ENCODE peak calls at places on chromosomes 2 and 18, in six cellular contexts. N is GM12878, Y is MM.1S, C is OCI-LY7, M is HCT116, D is PC-3. Z is an unnamed sample.
A peak's percentile ranks its signal among the peaks of the same experiment; 100 is the strongest.

GRCh38 chr2:210399440-210400041 is 77.0 kb downstream of the LANCL1 start:
- DNase-seq in N (no peak), Y (peak; percentile 63), C (peak; percentile 14), M (peak; percentile 4), D (peak; percentile 61), Z (no peak)

GRCh38 chr18:79543861-79544385 is 135.7 kb upstream of the CTDP1 start:
- DNase-seq in N (no peak), Y (no peak), C (no peak), M (no peak), D (no peak), Z (no peak)

GRCh38 chr2:74003494-74004211 is 18.9 kb downstream of the TET3 start:
- DNase-seq in N (no peak), Y (no peak), C (no peak), M (no peak), D (peak; percentile 41), Z (no peak)

GRCh38 chr2:200172944-200173481 is 133.5 kb upstream of the SPATS2L start:
- DNase-seq in N (no peak), Y (no peak), C (no peak), M (no peak), D (peak; percentile 37), Z (no peak)

GRCh38 chr2:186424265-186424664 is 61.8 kb upstream of the ZC3H15 start:
- DNase-seq in N (no peak), Y (no peak), C (no peak), M (no peak), D (no peak), Z (no peak)

GRCh38 chr2:223488814-223489213 is 113.3 kb downstream of the SCG2 start:
- DNase-seq in N (no peak), Y (no peak), C (no peak), M (no peak), D (no peak), Z (no peak)

GRCh38 chr2:120291464-120292311 is 39.0 kb downstream of the RALB start:
- DNase-seq in N (no peak), Y (no peak), C (no peak), M (peak; percentile 10), D (peak; percentile 95), Z (peak; percentile 88)

GRCh38 chr2:71070294-71071025 is 2.0 kb downstream of the NAGK start:
- DNase-seq in N (no peak), Y (no peak), C (peak; percentile 71), M (peak; percentile 19), D (peak; percentile 51), Z (no peak)

GRCh38 chr18:23284629-23285028 is 149.3 kb downstream of the CABLES1 start:
- DNase-seq in N (no peak), Y (no peak), C (no peak), M (no peak), D (peak; percentile 38), Z (no peak)

GRCh38 chr18:61628085-61628484 is 264.7 kb downstream of the RNF152 start:
- DNase-seq in N (no peak), Y (no peak), C (no peak), M (no peak), D (peak; percentile 26), Z (no peak)

GRCh38 chr2:63743976-63744331 is 97.7 kb upstream of the UGP2 start:
- DNase-seq in N (no peak), Y (no peak), C (no peak), M (no peak), D (no peak), Z (no peak)

GRCh38 chr2:8438996-8439395 is 242.9 kb upstream of the ID2 start:
- DNase-seq in N (no peak), Y (no peak), C (no peak), M (no peak), D (no peak), Z (no peak)

GRCh38 chr18:48622911-48623431 is 84.1 kb downstream of the CTIF start:
- DNase-seq in N (no peak), Y (no peak), C (peak; percentile 80), M (no peak), D (no peak), Z (peak; percentile 79)

GRCh38 chr2:240775911-240776310 is 44.1 kb downstream of the KIF1A start:
- DNase-seq in N (no peak), Y (no peak), C (no peak), M (no peak), D (no peak), Z (no peak)

GRCh38 chr2:38491436-38491835 is 111.3 kb downstream of the HNRNPLL start:
- DNase-seq in N (no peak), Y (no peak), C (no peak), M (no peak), D (no peak), Z (no peak)

GRCh38 chr2:54999182-54999581 is 51.1 kb downstream of the RTN4 start:
- DNase-seq in N (no peak), Y (peak; percentile 70), C (peak; percentile 14), M (no peak), D (peak; percentile 58), Z (peak; percentile 21)

GRCh38 chr2:41785623-41786022 is 262.2 kb upstream of the PKDCC start:
- DNase-seq in N (no peak), Y (no peak), C (no peak), M (no peak), D (no peak), Z (no peak)

GRCh38 chr2:130372055-130372832 is 16.4 kb downstream of the PTPN18 start:
- DNase-seq in N (no peak), Y (peak; percentile 74), C (peak; percentile 89), M (peak; percentile 60), D (no peak), Z (peak; percentile 93)

GRCh38 chr2:80059381-80059907 is 245.1 kb downstream of the LRRTM1 start:
- DNase-seq in N (no peak), Y (no peak), C (no peak), M (no peak), D (no peak), Z (no peak)

GRCh38 chr2:230829293-230829692 is 35.4 kb upstream of the ITM2C start:
- DNase-seq in N (no peak), Y (no peak), C (no peak), M (no peak), D (no peak), Z (no peak)

GRCh38 chr2:118530976-118531375 is 316.5 kb downstream of the EN1 start:
- DNase-seq in N (no peak), Y (no peak), C (no peak), M (peak; percentile 4), D (peak; percentile 66), Z (no peak)

GRCh38 chr2:109448946-109449788 is 164.6 kb downstream of the SEPTIN10 start:
- DNase-seq in N (no peak), Y (no peak), C (no peak), M (peak; percentile 8), D (peak; percentile 62), Z (peak; percentile 30)

GRCh38 chr2:199463000-199463692 is 5.4 kb upstream of the SATB2 start:
- DNase-seq in N (no peak), Y (peak; percentile 65), C (peak; percentile 65), M (no peak), D (peak; percentile 80), Z (no peak)

GRCh38 chr2:72895759-72896281 is 8.6 kb downstream of the SPR start:
- DNase-seq in N (no peak), Y (no peak), C (no peak), M (no peak), D (peak; percentile 47), Z (no peak)

GRCh38 chr2:237669628-237670351 is 42.4 kb downstream of the LRRFIP1 start:
- DNase-seq in N (peak; percentile 68), Y (no peak), C (peak; percentile 92), M (no peak), D (no peak), Z (no peak)

GRCh38 chr2:96897491-96898134 is 27.7 kb upstream of the SEMA4C start:
- DNase-seq in N (no peak), Y (no peak), C (no peak), M (no peak), D (no peak), Z (no peak)

GRCh38 chr2:32825291-32825712 is 121.5 kb upstream of the LTBP1 start:
- DNase-seq in N (no peak), Y (no peak), C (no peak), M (no peak), D (peak; percentile 12), Z (no peak)

GRCh38 chr2:191401287-191401686 is 156.1 kb downstream of the MYO1B start:
- DNase-seq in N (no peak), Y (no peak), C (no peak), M (no peak), D (no peak), Z (no peak)

GRCh38 chr2:240999873-241000541 is 1.6 kb downstream of the SNED1 start:
- DNase-seq in N (no peak), Y (no peak), C (no peak), M (no peak), D (no peak), Z (no peak)

GRCh38 chr2:126244937-126245336 is 411.0 kb upstream of the GYPC start:
- DNase-seq in N (peak; percentile 4), Y (peak; percentile 55), C (peak; percentile 41), M (no peak), D (peak; percentile 32), Z (peak; percentile 21)

GRCh38 chr18:13530879-13531387 is 195.4 kb downstream of the FAM210A start:
- DNase-seq in N (no peak), Y (peak; percentile 37), C (peak; percentile 34), M (peak; percentile 4), D (peak; percentile 47), Z (no peak)

DNA sequence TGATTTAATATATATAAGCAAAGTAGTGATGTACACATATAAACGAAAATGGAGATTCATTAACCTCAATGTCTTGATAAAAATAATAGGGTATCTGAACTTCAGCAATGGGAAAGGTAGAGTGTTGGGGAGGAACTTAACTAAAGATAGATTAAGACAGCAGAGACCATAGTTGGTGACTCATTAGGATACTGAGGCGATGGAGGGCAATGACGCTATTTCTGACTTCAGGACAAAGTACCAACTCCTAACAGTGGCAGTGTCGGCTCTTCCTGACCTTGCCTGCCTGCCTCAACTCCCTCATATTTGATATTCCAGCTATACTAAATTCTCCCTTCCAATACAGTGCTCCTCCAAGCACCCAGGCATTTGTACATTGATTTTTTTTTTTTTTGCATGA is 98.6 kb downstream of the CDH2 start:
- DNase-seq in N (no peak), Y (no peak), C (no peak), M (no peak), D (no peak), Z (no peak)
- H3K4me1 ChIP-seq in N (no peaks in the 10 kb centered on the region), Y (peaks cover 20% of the 10 kb centered on the region), C (peaks cover 22% of the 10 kb centered on the region), M (no peaks in the 10 kb centered on the region), D (peaks cover 7% of the 10 kb centered on the region), Z (no peaks in the 10 kb centered on the region)

DNA sequence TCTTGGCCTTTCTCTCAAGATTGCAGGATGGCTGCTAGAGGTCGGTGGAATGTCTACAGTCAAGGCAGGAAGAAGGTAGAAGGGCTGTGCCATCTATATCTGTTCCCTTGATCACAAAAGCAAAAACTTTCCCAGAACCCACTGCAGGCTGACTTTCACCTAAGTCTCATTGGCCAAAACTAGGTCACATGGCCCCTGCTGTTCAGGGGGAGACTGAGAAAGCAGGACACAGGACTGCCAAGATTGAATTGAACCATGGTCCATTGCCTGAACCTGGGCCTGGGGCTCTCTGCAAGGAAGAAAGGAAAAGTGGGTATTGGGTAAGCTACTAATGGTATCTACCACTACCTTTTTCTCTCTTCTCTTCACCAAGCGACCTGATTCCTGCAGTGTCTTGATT is 9.6 kb upstream of the GRP start:
- DNase-seq in N (no peak), Y (no peak), C (no peak), M (no peak), D (no peak), Z (no peak)
- H4K20me1 ChIP-seq in N (no peaks in the 10 kb centered on the region), Y (no peaks in the 10 kb centered on the region), C (no peaks in the 10 kb centered on the region), M (no peaks in the 10 kb centered on the region), D (no peaks in the 10 kb centered on the region), Z (no peaks in the 10 kb centered on the region)

GRCh38 chr2:85792783-85793441 is 39.1 kb downstream of the ATOH8 start:
- DNase-seq in N (no peak), Y (no peak), C (no peak), M (no peak), D (peak; percentile 78), Z (peak; percentile 23)
- H3K27ac ChIP-seq in N (no peak overlapping the region), Y (no peak overlapping the region), C (no peak overlapping the region), M (no peak overlapping the region), D (no peak overlapping the region), Z (no peak overlapping the region)

GRCh38 chr2:203707530-203707929 is 1.1 kb downstream of the CD28 start:
- DNase-seq in N (no peak), Y (peak; percentile 42), C (no peak), M (no peak), D (no peak), Z (no peak)
- H3K4me1 ChIP-seq in N (peaks cover 4% of the 10 kb centered on the region), Y (peaks cover 55% of the 10 kb centered on the region), C (peaks cover 81% of the 10 kb centered on the region), M (no peaks in the 10 kb centered on the region), D (no peaks in the 10 kb centered on the region), Z (no peaks in the 10 kb centered on the region)

Z was measured in PC-9.